ENCODE peak calls at places on chromosomes 16 and 17, in nine cellular contexts. One of them, this sample, is unnamed.

GRCh38 chr17:8875957-8876356 is 8.5 kb upstream of the PIK3R6 start:
- DNase-seq in tibial artery: no peak
- DNase-seq in tibial nerve: no peak
- DNase-seq in CD8-positive, alpha-beta T cell: no peak
- DNase-seq in right atrium auricular region: no peak
- DNase-seq in esophagus muscularis mucosa: no peak
- DNase-seq in IMR-90: peak; percentile 21
- DNase-seq in GM23338: peak; percentile 44
- DNase-seq in left ventricle myocardium inferior: no peak
- DNase-seq in this sample: no peak

GRCh38 chr16:12157510-12158093 is 181.1 kb downstream of the SNX29 start:
- DNase-seq in tibial artery: no peak
- DNase-seq in tibial nerve: no peak
- DNase-seq in CD8-positive, alpha-beta T cell: no peak
- DNase-seq in right atrium auricular region: no peak
- DNase-seq in esophagus muscularis mucosa: no peak
- DNase-seq in IMR-90: peak; percentile 67
- DNase-seq in GM23338: peak; percentile 39
- DNase-seq in left ventricle myocardium inferior: no peak
- DNase-seq in this sample: no peak

GRCh38 chr17:79870540-79870939 is 31.3 kb upstream of the CBX4 start:
- DNase-seq in tibial artery: no peak
- DNase-seq in tibial nerve: no peak
- DNase-seq in CD8-positive, alpha-beta T cell: no peak
- DNase-seq in right atrium auricular region: no peak
- DNase-seq in esophagus muscularis mucosa: no peak
- DNase-seq in IMR-90: no peak
- DNase-seq in GM23338: no peak
- DNase-seq in left ventricle myocardium inferior: no peak
- DNase-seq in this sample: peak; percentile 30

GRCh38 chr17:245020-245419 is 63.6 kb upstream of the DOC2B start:
- DNase-seq in tibial artery: peak; percentile 3
- DNase-seq in tibial nerve: no peak
- DNase-seq in CD8-positive, alpha-beta T cell: no peak
- DNase-seq in right atrium auricular region: no peak
- DNase-seq in esophagus muscularis mucosa: no peak
- DNase-seq in IMR-90: no peak
- DNase-seq in GM23338: no peak
- DNase-seq in left ventricle myocardium inferior: peak; percentile 2
- DNase-seq in this sample: no peak

GRCh38 chr17:7703584-7704574 is 1.1 kb upstream of the EFNB3 start:
- DNase-seq in tibial artery: no peak
- DNase-seq in tibial nerve: no peak
- DNase-seq in CD8-positive, alpha-beta T cell: no peak
- DNase-seq in right atrium auricular region: no peak
- DNase-seq in esophagus muscularis mucosa: no peak
- DNase-seq in IMR-90: no peak
- DNase-seq in GM23338: peak; percentile 98
- DNase-seq in left ventricle myocardium inferior: no peak
- DNase-seq in this sample: no peak

GRCh38 chr17:42061641-42062487 is 11.5 kb upstream of the C17orf113 start:
- DNase-seq in tibial artery: no peak
- DNase-seq in tibial nerve: no peak
- DNase-seq in CD8-positive, alpha-beta T cell: no peak
- DNase-seq in right atrium auricular region: no peak
- DNase-seq in esophagus muscularis mucosa: no peak
- DNase-seq in IMR-90: no peak
- DNase-seq in GM23338: no peak
- DNase-seq in left ventricle myocardium inferior: no peak
- DNase-seq in this sample: no peak

GRCh38 chr16:52453661-52454060 is 93.3 kb downstream of the TOX3 start:
- DNase-seq in tibial artery: no peak
- DNase-seq in tibial nerve: no peak
- DNase-seq in CD8-positive, alpha-beta T cell: no peak
- DNase-seq in right atrium auricular region: no peak
- DNase-seq in esophagus muscularis mucosa: no peak
- DNase-seq in IMR-90: no peak
- DNase-seq in GM23338: no peak
- DNase-seq in left ventricle myocardium inferior: no peak
- DNase-seq in this sample: no peak

GRCh38 chr17:58822148-58823050 is 66.7 kb downstream of the PPM1E start:
- DNase-seq in tibial artery: no peak
- DNase-seq in tibial nerve: no peak
- DNase-seq in CD8-positive, alpha-beta T cell: no peak
- DNase-seq in right atrium auricular region: no peak
- DNase-seq in esophagus muscularis mucosa: no peak
- DNase-seq in IMR-90: no peak
- DNase-seq in GM23338: no peak
- DNase-seq in left ventricle myocardium inferior: no peak
- DNase-seq in this sample: no peak

GRCh38 chr17:76153640-76154039 is 12.6 kb upstream of the FOXJ1 start:
- DNase-seq in tibial artery: no peak
- DNase-seq in tibial nerve: no peak
- DNase-seq in CD8-positive, alpha-beta T cell: no peak
- DNase-seq in right atrium auricular region: no peak
- DNase-seq in esophagus muscularis mucosa: no peak
- DNase-seq in IMR-90: peak; percentile 12
- DNase-seq in GM23338: peak; percentile 67
- DNase-seq in left ventricle myocardium inferior: no peak
- DNase-seq in this sample: no peak

GRCh38 chr16:48384982-48385271 is 286 bp downstream of the SIAH1 start:
- DNase-seq in tibial artery: no peak
- DNase-seq in tibial nerve: no peak
- DNase-seq in CD8-positive, alpha-beta T cell: no peak
- DNase-seq in right atrium auricular region: no peak
- DNase-seq in esophagus muscularis mucosa: no peak
- DNase-seq in IMR-90: no peak
- DNase-seq in GM23338: peak; percentile 54
- DNase-seq in left ventricle myocardium inferior: peak; percentile 54
- DNase-seq in this sample: no peak

GRCh38 chr17:31907342-31907975 is 6.0 kb upstream of the UTP6 start:
- DNase-seq in tibial artery: peak; percentile 45
- DNase-seq in tibial nerve: no peak
- DNase-seq in CD8-positive, alpha-beta T cell: no peak
- DNase-seq in right atrium auricular region: no peak
- DNase-seq in esophagus muscularis mucosa: no peak
- DNase-seq in IMR-90: peak; percentile 70
- DNase-seq in GM23338: no peak
- DNase-seq in left ventricle myocardium inferior: no peak
- DNase-seq in this sample: no peak

GRCh38 chr16:55100100-55100499 is 169.4 kb downstream of the IRX5 start:
- DNase-seq in tibial artery: no peak
- DNase-seq in tibial nerve: no peak
- DNase-seq in CD8-positive, alpha-beta T cell: no peak
- DNase-seq in right atrium auricular region: no peak
- DNase-seq in esophagus muscularis mucosa: no peak
- DNase-seq in IMR-90: no peak
- DNase-seq in GM23338: no peak
- DNase-seq in left ventricle myocardium inferior: no peak
- DNase-seq in this sample: no peak

GRCh38 chr17:57875109-57876022 is 25.5 kb upstream of the MRPS23 start:
- DNase-seq in tibial artery: peak; percentile 88
- DNase-seq in tibial nerve: peak; percentile 68
- DNase-seq in CD8-positive, alpha-beta T cell: no peak
- DNase-seq in right atrium auricular region: peak; percentile 88
- DNase-seq in esophagus muscularis mucosa: no peak
- DNase-seq in IMR-90: peak; percentile 99
- DNase-seq in GM23338: peak; percentile 91
- DNase-seq in left ventricle myocardium inferior: peak; percentile 76
- DNase-seq in this sample: peak; percentile 95

GRCh38 chr17:81066072-81066471 is 31.1 kb downstream of the BAIAP2 start:
- DNase-seq in tibial artery: no peak
- DNase-seq in tibial nerve: no peak
- DNase-seq in CD8-positive, alpha-beta T cell: no peak
- DNase-seq in right atrium auricular region: no peak
- DNase-seq in esophagus muscularis mucosa: no peak
- DNase-seq in IMR-90: no peak
- DNase-seq in GM23338: no peak
- DNase-seq in left ventricle myocardium inferior: no peak
- DNase-seq in this sample: no peak

GRCh38 chr16:3782566-3782965 is 65.2 kb upstream of the TRAP1 start:
- DNase-seq in tibial artery: no peak
- DNase-seq in tibial nerve: no peak
- DNase-seq in CD8-positive, alpha-beta T cell: no peak
- DNase-seq in right atrium auricular region: peak; percentile 53
- DNase-seq in esophagus muscularis mucosa: no peak
- DNase-seq in IMR-90: no peak
- DNase-seq in GM23338: no peak
- DNase-seq in left ventricle myocardium inferior: no peak
- DNase-seq in this sample: no peak

GRCh38 chr16:3783516-3783915 is 66.2 kb upstream of the TRAP1 start:
- DNase-seq in tibial artery: no peak
- DNase-seq in tibial nerve: no peak
- DNase-seq in CD8-positive, alpha-beta T cell: no peak
- DNase-seq in right atrium auricular region: no peak
- DNase-seq in esophagus muscularis mucosa: no peak
- DNase-seq in IMR-90: no peak
- DNase-seq in GM23338: no peak
- DNase-seq in left ventricle myocardium inferior: no peak
- DNase-seq in this sample: no peak

GRCh38 chr16:3781421-3781820 is 64.1 kb upstream of the TRAP1 start:
- DNase-seq in tibial artery: no peak
- DNase-seq in tibial nerve: no peak
- DNase-seq in CD8-positive, alpha-beta T cell: no peak
- DNase-seq in right atrium auricular region: no peak
- DNase-seq in esophagus muscularis mucosa: no peak
- DNase-seq in IMR-90: no peak
- DNase-seq in GM23338: no peak
- DNase-seq in left ventricle myocardium inferior: no peak
- DNase-seq in this sample: no peak

GRCh38 chr16:3776316-3776715 is 59.0 kb upstream of the TRAP1 start:
- DNase-seq in tibial artery: no peak
- DNase-seq in tibial nerve: no peak
- DNase-seq in CD8-positive, alpha-beta T cell: no peak
- DNase-seq in right atrium auricular region: no peak
- DNase-seq in esophagus muscularis mucosa: no peak
- DNase-seq in IMR-90: no peak
- DNase-seq in GM23338: no peak
- DNase-seq in left ventricle myocardium inferior: peak; percentile 30
- DNase-seq in this sample: no peak

DNA sequence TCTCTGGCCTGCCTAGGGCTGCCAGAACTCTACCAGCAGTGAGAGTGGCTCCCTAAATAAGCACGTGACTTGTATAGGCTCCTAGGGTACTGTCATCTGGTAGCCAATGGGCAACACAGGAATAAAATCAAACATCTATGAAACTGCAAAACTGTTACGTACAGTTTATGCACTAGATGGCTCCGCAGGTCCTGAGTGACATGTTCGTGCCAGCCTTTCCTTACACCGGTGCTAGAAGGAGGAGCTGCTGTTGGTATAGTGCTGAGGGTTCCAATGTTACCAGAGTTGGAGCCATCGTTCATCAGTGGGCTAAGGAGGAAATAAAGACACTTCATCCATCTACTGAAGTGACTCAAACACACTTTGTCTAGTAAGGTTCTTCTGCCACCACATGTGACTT is 63.2 kb upstream of the TRAP1 start:
- DNase-seq in tibial artery: no peak
- DNase-seq in tibial nerve: no peak
- DNase-seq in CD8-positive, alpha-beta T cell: no peak
- DNase-seq in right atrium auricular region: no peak
- DNase-seq in esophagus muscularis mucosa: no peak
- DNase-seq in IMR-90: peak; percentile 19
- DNase-seq in GM23338: no peak
- DNase-seq in left ventricle myocardium inferior: no peak
- DNase-seq in this sample: no peak
- H3K4me1 ChIP-seq in tibial artery: no peaks in the 10 kb centered on the region
- H3K4me1 ChIP-seq in tibial nerve: no peaks in the 10 kb centered on the region
- H3K4me1 ChIP-seq in CD8-positive, alpha-beta T cell: no peaks in the 10 kb centered on the region
- H3K4me1 ChIP-seq in right atrium auricular region: no peaks in the 10 kb centered on the region
- H3K4me1 ChIP-seq in esophagus muscularis mucosa: peaks cover 18% of the 10 kb centered on the region
- H3K4me1 ChIP-seq in IMR-90: no peaks in the 10 kb centered on the region
- H3K4me1 ChIP-seq in GM23338: no peaks in the 10 kb centered on the region
- H3K4me1 ChIP-seq in left ventricle myocardium inferior: peaks cover 33% of the 10 kb centered on the region
- H3K4me1 ChIP-seq in this sample: no peaks in the 10 kb centered on the region

GRCh38 chr16:46850619-46851555 is 19.9 kb upstream of the C16orf87 start:
- DNase-seq in tibial artery: no peak
- DNase-seq in tibial nerve: no peak
- DNase-seq in CD8-positive, alpha-beta T cell: no peak
- DNase-seq in right atrium auricular region: no peak
- DNase-seq in esophagus muscularis mucosa: no peak
- DNase-seq in IMR-90: no peak
- DNase-seq in GM23338: no peak
- DNase-seq in left ventricle myocardium inferior: no peak
- DNase-seq in this sample: no peak
- H3K4me1 ChIP-seq in tibial artery: no peaks in the 10 kb centered on the region
- H3K4me1 ChIP-seq in tibial nerve: no peaks in the 10 kb centered on the region
- H3K4me1 ChIP-seq in CD8-positive, alpha-beta T cell: no peaks in the 10 kb centered on the region
- H3K4me1 ChIP-seq in right atrium auricular region: no peaks in the 10 kb centered on the region
- H3K4me1 ChIP-seq in esophagus muscularis mucosa: no peaks in the 10 kb centered on the region
- H3K4me1 ChIP-seq in IMR-90: no peaks in the 10 kb centered on the region
- H3K4me1 ChIP-seq in GM23338: no peaks in the 10 kb centered on the region
- H3K4me1 ChIP-seq in left ventricle myocardium inferior: no peaks in the 10 kb centered on the region
- H3K4me1 ChIP-seq in this sample: no peaks in the 10 kb centered on the region

DNA sequence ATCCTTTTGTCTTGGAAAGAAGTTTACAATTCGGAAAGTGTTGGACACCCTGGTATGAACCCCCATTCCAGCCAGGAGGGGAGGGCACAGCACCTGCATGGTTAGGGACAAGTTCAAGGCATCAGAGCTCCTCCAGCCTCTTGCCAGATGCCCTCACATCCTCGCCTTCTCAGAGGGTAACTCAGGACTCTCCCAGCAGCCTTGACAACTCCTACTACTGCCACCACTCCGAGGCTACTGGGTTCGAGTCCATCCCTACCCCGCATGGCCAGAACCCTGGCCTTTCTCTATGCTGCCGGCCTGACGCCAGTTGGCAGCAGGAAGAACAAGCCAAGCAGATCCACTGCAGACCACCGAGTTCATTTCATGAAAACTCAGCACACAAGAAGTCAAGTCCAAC is 34.1 kb downstream of the AXIN2 start:
- DNase-seq in tibial artery: no peak
- DNase-seq in tibial nerve: no peak
- DNase-seq in CD8-positive, alpha-beta T cell: no peak
- DNase-seq in right atrium auricular region: no peak
- DNase-seq in esophagus muscularis mucosa: no peak
- DNase-seq in IMR-90: no peak
- DNase-seq in GM23338: no peak
- DNase-seq in left ventricle myocardium inferior: no peak
- DNase-seq in this sample: no peak
- H3K4me1 ChIP-seq in tibial artery: no peaks in the 10 kb centered on the region
- H3K4me1 ChIP-seq in tibial nerve: peaks cover 19% of the 10 kb centered on the region
- H3K4me1 ChIP-seq in CD8-positive, alpha-beta T cell: peaks cover 20% of the 10 kb centered on the region
- H3K4me1 ChIP-seq in right atrium auricular region: no peaks in the 10 kb centered on the region
- H3K4me1 ChIP-seq in esophagus muscularis mucosa: peaks cover 25% of the 10 kb centered on the region
- H3K4me1 ChIP-seq in IMR-90: peaks cover 16% of the 10 kb centered on the region
- H3K4me1 ChIP-seq in GM23338: peaks cover 18% of the 10 kb centered on the region
- H3K4me1 ChIP-seq in left ventricle myocardium inferior: peaks cover 25% of the 10 kb centered on the region
- H3K4me1 ChIP-seq in this sample: peaks cover 9% of the 10 kb centered on the region

DNA sequence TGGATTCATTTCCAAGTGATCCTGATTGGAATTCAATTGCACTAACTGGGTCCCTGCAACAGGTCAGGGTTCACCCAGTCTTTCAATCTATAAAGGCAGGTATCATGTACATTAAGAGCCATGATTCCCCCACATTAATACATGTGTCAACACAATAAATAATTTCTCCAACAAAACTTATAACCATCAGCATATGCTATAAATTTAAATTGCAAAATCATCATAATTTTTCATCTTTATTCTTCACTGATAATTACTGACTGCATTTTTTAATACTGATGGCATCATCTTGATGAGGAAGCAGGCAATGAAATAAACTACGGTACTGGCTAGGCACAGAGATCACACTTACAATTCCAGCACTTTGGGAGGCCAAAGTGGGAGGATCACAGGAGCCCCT is 59.4 kb downstream of the ZFHX3 start:
- DNase-seq in tibial artery: no peak
- DNase-seq in tibial nerve: no peak
- DNase-seq in CD8-positive, alpha-beta T cell: no peak
- DNase-seq in right atrium auricular region: no peak
- DNase-seq in esophagus muscularis mucosa: no peak
- DNase-seq in IMR-90: no peak
- DNase-seq in GM23338: no peak
- DNase-seq in left ventricle myocardium inferior: no peak
- DNase-seq in this sample: no peak
- H3K4me1 ChIP-seq in tibial artery: peaks cover 8% of the 10 kb centered on the region
- H3K4me1 ChIP-seq in tibial nerve: peaks cover 57% of the 10 kb centered on the region
- H3K4me1 ChIP-seq in CD8-positive, alpha-beta T cell: no peaks in the 10 kb centered on the region
- H3K4me1 ChIP-seq in right atrium auricular region: no peaks in the 10 kb centered on the region
- H3K4me1 ChIP-seq in esophagus muscularis mucosa: peaks cover 99% of the 10 kb centered on the region
- H3K4me1 ChIP-seq in IMR-90: peaks cover 31% of the 10 kb centered on the region
- H3K4me1 ChIP-seq in GM23338: peaks cover 14% of the 10 kb centered on the region
- H3K4me1 ChIP-seq in left ventricle myocardium inferior: peaks cover 100% of the 10 kb centered on the region
- H3K4me1 ChIP-seq in this sample: peaks cover 4% of the 10 kb centered on the region

This sample was measured in aorta.